ENCODE peak calls at places on chromosomes 2 and 18, in six cellular contexts. P is cardiac fibroblast, X is stromal cell of bone marrow, F is HTR-8/SVneo, S is SJSA1, Q is upper lobe of right lung. H is an unnamed sample.

GRCh38 chr18:11795916-11796315 is 55.3 kb upstream of the CHMP1B start:
- DNase-seq in S (peak), F (no peak), Q (no peak), P (no peak), X (no peak), H (no peak)

GRCh38 chr2:46679761-46680160 is 200.4 kb downstream of the TMEM247 start:
- DNase-seq in X (peak), S (no peak), P (peak), Q (no peak), F (no peak), H (no peak)

GRCh38 chr2:9692392-9693137 is 61.8 kb upstream of the YWHAQ start:
- DNase-seq in X (peak), F (no peak), P (peak), S (peak), Q (peak), H (no peak)

GRCh38 chr2:12714391-12715221 is 2.1 kb upstream of the TRIB2 start:
- DNase-seq in X (no peak), Q (no peak), S (peak), P (peak), F (no peak), H (no peak)

GRCh38 chr2:44938287-44939073 is 3.0 kb upstream of the SIX3 start:
- DNase-seq in X (no peak), F (no peak), P (no peak), S (no peak), Q (no peak), H (peak)

GRCh38 chr2:150520088-150520487 is 32.6 kb upstream of the RND3 start:
- DNase-seq in P (no peak), F (no peak), Q (no peak), X (no peak), S (no peak), H (no peak)

GRCh38 chr18:11149441-11150270 is at the start of gene PIEZO2:
- DNase-seq in X (peak), Q (peak), S (peak), F (peak), P (peak), H (peak)

GRCh38 chr18:9000736-9001135 is 101.8 kb upstream of the NDUFV2 start:
- DNase-seq in S (no peak), Q (no peak), X (peak), P (peak), F (no peak), H (no peak)

GRCh38 chr2:55415300-55415699 is 4.4 kb downstream of the CCDC88A start:
- DNase-seq in F (no peak), S (no peak), Q (no peak), P (no peak), X (no peak), H (no peak)

GRCh38 chr2:157971702-157972101 is 95.6 kb upstream of the ACVR1 start:
- DNase-seq in X (no peak), F (no peak), P (no peak), S (no peak), Q (no peak), H (no peak)

GRCh38 chr2:226611944-226612318 is 187.7 kb downstream of the IRS1 start:
- DNase-seq in P (peak), X (peak), Q (no peak), S (peak), F (no peak), H (no peak)

GRCh38 chr2:219358170-219359075 is 25.9 kb upstream of the RESP18 start:
- DNase-seq in S (no peak), P (no peak), Q (no peak), X (no peak), F (no peak), H (peak)

GRCh38 chr2:195442458-195443175 is 214.4 kb upstream of the SLC39A10 start:
- DNase-seq in Q (no peak), P (no peak), F (no peak), X (no peak), S (no peak), H (no peak)

GRCh38 chr2:102615620-102616436 is 3.5 kb upstream of the SLC9A2 start:
- DNase-seq in P (peak), F (peak), X (peak), Q (peak), S (peak), H (peak)

GRCh38 chr2:176645494-176645893 is 376.3 kb downstream of the MTX2 start:
- DNase-seq in X (no peak), P (no peak), Q (no peak), F (no peak), S (no peak), H (no peak)

GRCh38 chr2:80303006-80303741 is 1.4 kb downstream of the LRRTM1 start:
- DNase-seq in Q (no peak), P (no peak), F (no peak), S (no peak), X (no peak), H (no peak)

GRCh38 chr2:156903335-156903734 is 354.2 kb upstream of the GALNT5 start:
- DNase-seq in F (no peak), S (no peak), Q (no peak), X (no peak), P (no peak), H (no peak)

GRCh38 chr18:10120622-10121021 is 206.8 kb downstream of the VAPA start:
- DNase-seq in F (no peak), P (no peak), S (no peak), Q (no peak), X (no peak), H (no peak)

GRCh38 chr2:11343626-11344341 is 652 bp downstream of the ROCK2 start:
- DNase-seq in F (peak), X (no peak), S (peak), P (peak), Q (peak), H (peak)